ENCODE peak calls at places on chromosomes 5 and 9, in four cellular contexts. One of them, this sample, is unnamed. For H3K9me3, the result is how much of the 10 kb centered on the place peaks cover.

GRCh38 chr9:9855503-9856078 is 757.2 kb downstream of the PTPRD start:
- DNase-seq in CD8-positive, alpha-beta memory T cell: no peak
- DNase-seq in PC-3: no peak
- DNase-seq in lower lobe of right lung: no peak
- DNase-seq in this sample: no peak

GRCh38 chr5:179819296-179820126 is 1.2 kb upstream of the SQSTM1 start:
- DNase-seq in PC-3: peak
- DNase-seq in lower lobe of right lung: peak
- DNase-seq in CD8-positive, alpha-beta memory T cell: no peak
- DNase-seq in this sample: peak

GRCh38 chr5:137696481-137696880 is 39.4 kb downstream of the KLHL3 start:
- DNase-seq in lower lobe of right lung: no peak
- DNase-seq in PC-3: peak
- DNase-seq in CD8-positive, alpha-beta memory T cell: no peak
- DNase-seq in this sample: no peak

GRCh38 chr5:79924936-79925893 is 65.8 kb downstream of the MTX3 start:
- DNase-seq in lower lobe of right lung: no peak
- DNase-seq in PC-3: peak
- DNase-seq in CD8-positive, alpha-beta memory T cell: no peak
- DNase-seq in this sample: no peak

GRCh38 chr9:121640076-121640475 is 11.4 kb upstream of the DAB2IP start:
- DNase-seq in lower lobe of right lung: peak
- DNase-seq in PC-3: peak
- DNase-seq in CD8-positive, alpha-beta memory T cell: no peak
- DNase-seq in this sample: peak

GRCh38 chr5:66443462-66444130 is 152.6 kb upstream of the MAST4 start:
- DNase-seq in CD8-positive, alpha-beta memory T cell: no peak
- DNase-seq in PC-3: no peak
- DNase-seq in lower lobe of right lung: no peak
- DNase-seq in this sample: no peak

GRCh38 chr5:9399094-9399493 is 146.8 kb downstream of the SEMA5A start:
- DNase-seq in lower lobe of right lung: no peak
- DNase-seq in CD8-positive, alpha-beta memory T cell: no peak
- DNase-seq in PC-3: no peak
- DNase-seq in this sample: no peak

GRCh38 chr5:141753971-141754713 is 72.1 kb upstream of the ARAP3 start:
- DNase-seq in lower lobe of right lung: no peak
- DNase-seq in CD8-positive, alpha-beta memory T cell: peak
- DNase-seq in PC-3: peak
- DNase-seq in this sample: no peak

GRCh38 chr5:158619083-158619788 is 480.5 kb downstream of the EBF1 start:
- DNase-seq in PC-3: no peak
- DNase-seq in lower lobe of right lung: no peak
- DNase-seq in CD8-positive, alpha-beta memory T cell: no peak
- DNase-seq in this sample: no peak

GRCh38 chr5:68086443-68086842 is 129.1 kb upstream of the PIK3R1 start:
- DNase-seq in CD8-positive, alpha-beta memory T cell: no peak
- DNase-seq in PC-3: no peak
- DNase-seq in lower lobe of right lung: no peak
- DNase-seq in this sample: no peak

GRCh38 chr9:133522073-133522910 is 2.5 kb downstream of the MYMK start:
- DNase-seq in lower lobe of right lung: no peak
- DNase-seq in PC-3: no peak
- DNase-seq in CD8-positive, alpha-beta memory T cell: no peak
- DNase-seq in this sample: no peak

GRCh38 chr9:83986765-83987401 is 6.3 kb downstream of the RMI1 start:
- DNase-seq in lower lobe of right lung: no peak
- DNase-seq in CD8-positive, alpha-beta memory T cell: no peak
- DNase-seq in PC-3: peak
- DNase-seq in this sample: peak

GRCh38 chr9:8726692-8727091 is 927.1 kb upstream of the DMAC1 start:
- DNase-seq in PC-3: no peak
- DNase-seq in CD8-positive, alpha-beta memory T cell: no peak
- DNase-seq in lower lobe of right lung: no peak
- DNase-seq in this sample: no peak

GRCh38 chr5:5416733-5417132 is 5.7 kb upstream of the ICE1 start:
- DNase-seq in PC-3: no peak
- DNase-seq in lower lobe of right lung: no peak
- DNase-seq in CD8-positive, alpha-beta memory T cell: no peak
- DNase-seq in this sample: no peak

GRCh38 chr5:141757402-141757801 is 75.4 kb upstream of the ARAP3 start:
- DNase-seq in lower lobe of right lung: no peak
- DNase-seq in CD8-positive, alpha-beta memory T cell: no peak
- DNase-seq in PC-3: peak
- DNase-seq in this sample: no peak

GRCh38 chr5:121870489-121870888 is 18.8 kb downstream of the FTMT start:
- DNase-seq in lower lobe of right lung: no peak
- DNase-seq in CD8-positive, alpha-beta memory T cell: no peak
- DNase-seq in PC-3: peak
- DNase-seq in this sample: no peak

GRCh38 chr9:88737876-88738275 is 202.9 kb downstream of the NXNL2 start:
- DNase-seq in CD8-positive, alpha-beta memory T cell: no peak
- DNase-seq in PC-3: no peak
- DNase-seq in lower lobe of right lung: no peak
- DNase-seq in this sample: no peak

GRCh38 chr9:13274901-13275641 is 4.4 kb downstream of the MPDZ start:
- DNase-seq in CD8-positive, alpha-beta memory T cell: no peak
- DNase-seq in PC-3: peak
- DNase-seq in lower lobe of right lung: no peak
- DNase-seq in this sample: no peak
- H3K27ac ChIP-seq in CD8-positive, alpha-beta memory T cell: no peak
- H3K27ac ChIP-seq in PC-3: no peak
- H3K27ac ChIP-seq in lower lobe of right lung: peak
- H3K27ac ChIP-seq in this sample: peak

GRCh38 chr9:137724818-137725240 is 106.0 kb downstream of the EHMT1 start:
- DNase-seq in CD8-positive, alpha-beta memory T cell: no peak
- DNase-seq in PC-3: no peak
- DNase-seq in lower lobe of right lung: no peak
- DNase-seq in this sample: no peak
- H3K9me3 ChIP-seq in CD8-positive, alpha-beta memory T cell: under half
- H3K9me3 ChIP-seq in PC-3: under half
- H3K9me3 ChIP-seq in lower lobe of right lung: under half
- H3K9me3 ChIP-seq in this sample: under half

GRCh38 chr5:78672154-78672553 is 23.6 kb upstream of the LHFPL2 start:
- DNase-seq in CD8-positive, alpha-beta memory T cell: no peak
- DNase-seq in lower lobe of right lung: no peak
- DNase-seq in PC-3: no peak
- DNase-seq in this sample: no peak

GRCh38 chr5:78671609-78672008 is 23.0 kb upstream of the LHFPL2 start:
- DNase-seq in CD8-positive, alpha-beta memory T cell: no peak
- DNase-seq in PC-3: peak
- DNase-seq in lower lobe of right lung: no peak
- DNase-seq in this sample: no peak

GRCh38 chr5:78677777-78678668 is 29.5 kb upstream of the LHFPL2 start:
- DNase-seq in PC-3: peak
- DNase-seq in lower lobe of right lung: no peak
- DNase-seq in CD8-positive, alpha-beta memory T cell: no peak
- DNase-seq in this sample: peak

GRCh38 chr5:78679905-78680304 is 31.3 kb upstream of the LHFPL2 start:
- DNase-seq in lower lobe of right lung: no peak
- DNase-seq in CD8-positive, alpha-beta memory T cell: no peak
- DNase-seq in PC-3: no peak
- DNase-seq in this sample: no peak

DNA sequence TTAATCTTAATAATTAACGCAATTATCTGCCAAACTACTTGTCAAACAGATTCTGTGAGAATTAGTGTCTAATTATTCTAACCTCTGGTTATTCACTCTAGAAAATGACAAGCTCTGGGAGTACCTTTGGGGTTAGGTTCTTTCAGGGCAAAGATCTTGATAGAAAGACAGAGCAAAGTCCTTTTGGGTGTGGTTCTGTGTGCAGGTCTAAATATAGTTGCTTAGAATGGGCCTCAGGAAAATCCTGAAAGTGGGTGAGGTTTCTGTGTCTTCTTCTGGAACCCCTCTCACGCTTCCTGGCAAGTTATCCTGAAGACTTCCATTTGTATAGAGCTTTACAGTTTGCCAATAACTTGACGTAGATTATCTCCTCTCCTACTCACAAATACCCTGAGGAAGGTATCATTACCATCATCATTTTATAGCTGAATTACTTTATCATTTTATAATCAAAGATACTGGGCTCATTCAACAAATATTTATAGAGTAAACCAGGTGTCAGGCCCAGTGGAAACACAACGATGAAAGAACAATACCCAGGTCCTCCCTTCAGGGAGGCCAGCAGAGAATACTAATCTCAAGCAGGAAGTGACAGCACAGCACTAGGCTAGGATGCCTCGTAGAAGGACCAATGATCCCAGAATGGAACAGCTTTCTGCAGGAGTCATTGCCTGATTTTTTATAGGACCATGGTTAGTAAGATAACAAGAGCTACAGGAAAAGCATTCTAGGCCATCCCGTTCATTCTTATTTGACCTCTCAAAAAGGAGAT is 27.6 kb upstream of the LHFPL2 start:
- DNase-seq in lower lobe of right lung: no peak
- DNase-seq in PC-3: no peak
- DNase-seq in CD8-positive, alpha-beta memory T cell: no peak
- DNase-seq in this sample: no peak
- H3K27ac ChIP-seq in lower lobe of right lung: no peak
- H3K27ac ChIP-seq in PC-3: peak
- H3K27ac ChIP-seq in CD8-positive, alpha-beta memory T cell: no peak
- H3K27ac ChIP-seq in this sample: no peak

GRCh38 chr5:94544031-94544650 is 74.3 kb downstream of the KIAA0825 start:
- DNase-seq in CD8-positive, alpha-beta memory T cell: no peak
- DNase-seq in PC-3: no peak
- DNase-seq in lower lobe of right lung: no peak
- DNase-seq in this sample: no peak

GRCh38 chr5:94545870-94546625 is 72.4 kb downstream of the KIAA0825 start:
- DNase-seq in lower lobe of right lung: peak
- DNase-seq in CD8-positive, alpha-beta memory T cell: no peak
- DNase-seq in PC-3: no peak
- DNase-seq in this sample: peak

GRCh38 chr5:94540856-94541494 is 77.4 kb downstream of the KIAA0825 start:
- DNase-seq in lower lobe of right lung: no peak
- DNase-seq in PC-3: peak
- DNase-seq in CD8-positive, alpha-beta memory T cell: no peak
- DNase-seq in this sample: no peak

GRCh38 chr5:94544784-94545318 is 73.6 kb downstream of the KIAA0825 start:
- DNase-seq in lower lobe of right lung: no peak
- DNase-seq in PC-3: no peak
- DNase-seq in CD8-positive, alpha-beta memory T cell: no peak
- DNase-seq in this sample: no peak
- H3K9me3 ChIP-seq in lower lobe of right lung: under half
- H3K9me3 ChIP-seq in PC-3: under half
- H3K9me3 ChIP-seq in CD8-positive, alpha-beta memory T cell: under half
- H3K9me3 ChIP-seq in this sample: under half

DNA sequence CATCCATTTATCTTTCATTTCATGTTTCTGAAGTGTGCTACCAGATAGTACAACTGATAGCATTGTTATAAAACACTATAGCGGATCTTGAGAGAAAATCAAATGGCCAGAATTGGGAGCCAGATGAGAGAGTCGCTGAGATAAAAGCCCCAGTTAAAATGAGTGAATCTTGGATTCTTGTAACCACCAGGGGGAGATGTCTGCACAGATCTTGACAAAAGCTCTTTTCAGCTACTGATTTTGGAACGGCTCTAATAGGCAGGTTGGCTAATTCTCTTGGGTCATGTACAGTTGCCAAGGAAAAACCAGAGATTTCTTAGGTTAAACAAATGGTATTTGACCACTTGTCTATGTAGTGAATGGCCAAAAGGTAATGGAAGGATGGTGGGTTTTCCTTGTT is 21.7 kb downstream of the F2RL2 start:
- DNase-seq in CD8-positive, alpha-beta memory T cell: peak
- DNase-seq in PC-3: peak
- DNase-seq in lower lobe of right lung: no peak
- DNase-seq in this sample: no peak
- H3K27ac ChIP-seq in CD8-positive, alpha-beta memory T cell: no peak
- H3K27ac ChIP-seq in PC-3: no peak
- H3K27ac ChIP-seq in lower lobe of right lung: no peak
- H3K27ac ChIP-seq in this sample: no peak

GRCh38 chr5:12292610-12293204 is 388.5 kb upstream of the CTNND2 start:
- DNase-seq in CD8-positive, alpha-beta memory T cell: no peak
- DNase-seq in PC-3: peak
- DNase-seq in lower lobe of right lung: no peak
- DNase-seq in this sample: no peak
- H3K9me3 ChIP-seq in CD8-positive, alpha-beta memory T cell: under half
- H3K9me3 ChIP-seq in PC-3: under half
- H3K9me3 ChIP-seq in lower lobe of right lung: under half
- H3K9me3 ChIP-seq in this sample: under half

GRCh38 chr5:17001418-17001817 is 65.3 kb upstream of the MYO10 start:
- DNase-seq in PC-3: peak
- DNase-seq in CD8-positive, alpha-beta memory T cell: no peak
- DNase-seq in lower lobe of right lung: no peak
- DNase-seq in this sample: no peak
- H3K27ac ChIP-seq in PC-3: peak
- H3K27ac ChIP-seq in CD8-positive, alpha-beta memory T cell: no peak
- H3K27ac ChIP-seq in lower lobe of right lung: no peak
- H3K27ac ChIP-seq in this sample: no peak

GRCh38 chr5:124737651-124738050 is 8.8 kb downstream of the ZNF608 start:
- DNase-seq in PC-3: no peak
- DNase-seq in lower lobe of right lung: no peak
- DNase-seq in CD8-positive, alpha-beta memory T cell: no peak
- DNase-seq in this sample: no peak
- H3K9me3 ChIP-seq in PC-3: under half
- H3K9me3 ChIP-seq in lower lobe of right lung: under half
- H3K9me3 ChIP-seq in CD8-positive, alpha-beta memory T cell: under half
- H3K9me3 ChIP-seq in this sample: under half

GRCh38 chr5:125175348-125176004 is 429.0 kb upstream of the ZNF608 start:
- DNase-seq in CD8-positive, alpha-beta memory T cell: no peak
- DNase-seq in PC-3: no peak
- DNase-seq in lower lobe of right lung: no peak
- DNase-seq in this sample: no peak
- H3K27ac ChIP-seq in CD8-positive, alpha-beta memory T cell: no peak
- H3K27ac ChIP-seq in PC-3: peak
- H3K27ac ChIP-seq in lower lobe of right lung: no peak
- H3K27ac ChIP-seq in this sample: no peak